ENCODE peak calls at places on chromosomes 1 and 21, in six cellular contexts. One of them, this sample, is unnamed. For H3K4me1, the result is how much of the 10 kb centered on the place peaks cover.

GRCh38 chr1:154906621-154907081 is 29.9 kb downstream of the PMVK start:
- DNase-seq in CD8-positive, alpha-beta memory T cell: no peak
- DNase-seq in adrenal gland: peak
- DNase-seq in cardiac muscle cell: peak
- DNase-seq in tibial nerve: no peak
- DNase-seq in Caco-2: no peak
- DNase-seq in this sample: no peak

GRCh38 chr1:44031900-44032817 is 897 bp upstream of the SLC6A9 start:
- DNase-seq in CD8-positive, alpha-beta memory T cell: no peak
- DNase-seq in adrenal gland: no peak
- DNase-seq in cardiac muscle cell: no peak
- DNase-seq in tibial nerve: no peak
- DNase-seq in Caco-2: peak
- DNase-seq in this sample: no peak

GRCh38 chr1:53291574-53291973 is 36.3 kb downstream of the LRP8 start:
- DNase-seq in CD8-positive, alpha-beta memory T cell: no peak
- DNase-seq in adrenal gland: no peak
- DNase-seq in cardiac muscle cell: no peak
- DNase-seq in tibial nerve: no peak
- DNase-seq in Caco-2: no peak
- DNase-seq in this sample: no peak

GRCh38 chr1:27727126-27727525 is 1.4 kb downstream of the FAM76A start:
- DNase-seq in CD8-positive, alpha-beta memory T cell: no peak
- DNase-seq in adrenal gland: no peak
- DNase-seq in cardiac muscle cell: peak
- DNase-seq in tibial nerve: no peak
- DNase-seq in Caco-2: no peak
- DNase-seq in this sample: no peak

GRCh38 chr1:231188768-231189167 is 26.9 kb downstream of the TRIM67 start:
- DNase-seq in CD8-positive, alpha-beta memory T cell: no peak
- DNase-seq in adrenal gland: no peak
- DNase-seq in cardiac muscle cell: no peak
- DNase-seq in tibial nerve: no peak
- DNase-seq in Caco-2: no peak
- DNase-seq in this sample: no peak

GRCh38 chr1:40659649-40659947 is 5.9 kb downstream of the RIMS3 start:
- DNase-seq in CD8-positive, alpha-beta memory T cell: no peak
- DNase-seq in adrenal gland: no peak
- DNase-seq in cardiac muscle cell: peak
- DNase-seq in tibial nerve: no peak
- DNase-seq in Caco-2: no peak
- DNase-seq in this sample: no peak

GRCh38 chr21:34967509-34968289 is 81.4 kb downstream of the RUNX1 start:
- DNase-seq in CD8-positive, alpha-beta memory T cell: no peak
- DNase-seq in adrenal gland: no peak
- DNase-seq in cardiac muscle cell: no peak
- DNase-seq in tibial nerve: no peak
- DNase-seq in Caco-2: no peak
- DNase-seq in this sample: no peak

GRCh38 chr21:34846214-34846575 is 177.4 kb downstream of the CLIC6 start:
- DNase-seq in CD8-positive, alpha-beta memory T cell: no peak
- DNase-seq in adrenal gland: no peak
- DNase-seq in cardiac muscle cell: no peak
- DNase-seq in tibial nerve: no peak
- DNase-seq in Caco-2: no peak
- DNase-seq in this sample: no peak

GRCh38 chr1:62285984-62286481 is 33.2 kb downstream of the KANK4 start:
- DNase-seq in CD8-positive, alpha-beta memory T cell: no peak
- DNase-seq in adrenal gland: no peak
- DNase-seq in cardiac muscle cell: no peak
- DNase-seq in tibial nerve: no peak
- DNase-seq in Caco-2: peak
- DNase-seq in this sample: no peak

GRCh38 chr1:243471754-243472725 is 216.2 kb downstream of the SDCCAG8 start:
- DNase-seq in CD8-positive, alpha-beta memory T cell: no peak
- DNase-seq in adrenal gland: no peak
- DNase-seq in cardiac muscle cell: no peak
- DNase-seq in tibial nerve: no peak
- DNase-seq in Caco-2: no peak
- DNase-seq in this sample: no peak

GRCh38 chr21:44510508-44511218 is 29.3 kb downstream of the KRTAP10-1 start:
- DNase-seq in CD8-positive, alpha-beta memory T cell: peak
- DNase-seq in adrenal gland: peak
- DNase-seq in cardiac muscle cell: peak
- DNase-seq in tibial nerve: no peak
- DNase-seq in Caco-2: peak
- DNase-seq in this sample: peak

GRCh38 chr21:41659791-41660560 is 106.9 kb downstream of the RIPK4 start:
- DNase-seq in CD8-positive, alpha-beta memory T cell: no peak
- DNase-seq in adrenal gland: no peak
- DNase-seq in cardiac muscle cell: peak
- DNase-seq in tibial nerve: peak
- DNase-seq in Caco-2: peak
- DNase-seq in this sample: no peak

GRCh38 chr1:208709981-208710380 is 465.8 kb upstream of the PLXNA2 start:
- DNase-seq in CD8-positive, alpha-beta memory T cell: no peak
- DNase-seq in adrenal gland: no peak
- DNase-seq in cardiac muscle cell: no peak
- DNase-seq in tibial nerve: no peak
- DNase-seq in Caco-2: no peak
- DNase-seq in this sample: no peak
- H3K4me1 ChIP-seq in CD8-positive, alpha-beta memory T cell: under half
- H3K4me1 ChIP-seq in adrenal gland: under half
- H3K4me1 ChIP-seq in cardiac muscle cell: under half
- H3K4me1 ChIP-seq in tibial nerve: under half
- H3K4me1 ChIP-seq in Caco-2: under half
- H3K4me1 ChIP-seq in this sample: under half

DNA sequence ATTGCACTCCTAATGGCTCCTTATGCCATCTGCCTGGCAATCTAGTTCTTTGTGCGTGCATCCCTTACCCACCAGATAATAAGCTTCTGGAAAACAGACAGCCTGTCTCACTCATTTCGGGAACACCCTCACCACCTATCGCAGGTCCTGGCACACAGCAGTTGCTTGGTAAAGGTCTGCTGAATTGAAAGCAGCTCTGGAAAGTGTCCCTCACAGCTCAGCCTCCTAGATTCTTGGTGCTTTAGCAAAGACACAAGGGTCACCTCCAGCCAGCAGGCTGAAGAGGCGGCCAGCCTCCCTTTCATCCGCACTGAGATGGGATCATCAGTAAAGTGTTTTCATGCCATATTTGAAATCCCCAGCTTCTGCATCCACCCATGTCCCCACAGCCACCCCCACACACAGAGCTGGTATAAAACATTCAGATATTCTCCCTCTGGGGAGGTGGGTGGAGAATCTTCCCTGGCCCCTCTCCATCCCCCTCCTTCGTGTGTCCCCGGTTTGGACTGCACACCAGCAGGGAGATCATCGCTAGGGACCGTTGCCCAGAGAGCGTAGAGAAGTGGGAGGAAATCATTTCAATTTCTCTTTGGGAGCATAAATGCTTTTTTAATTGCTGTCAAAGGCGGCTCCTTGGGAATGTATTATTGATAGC is 29.1 kb upstream of the ATP2B4 start:
- DNase-seq in CD8-positive, alpha-beta memory T cell: no peak
- DNase-seq in adrenal gland: no peak
- DNase-seq in cardiac muscle cell: no peak
- DNase-seq in tibial nerve: no peak
- DNase-seq in Caco-2: no peak
- DNase-seq in this sample: peak
- H3K4me3 ChIP-seq in CD8-positive, alpha-beta memory T cell: no peak
- H3K4me3 ChIP-seq in adrenal gland: no peak
- H3K4me3 ChIP-seq in cardiac muscle cell: no peak
- H3K4me3 ChIP-seq in tibial nerve: no peak
- H3K4me3 ChIP-seq in Caco-2: no peak
- H3K4me3 ChIP-seq in this sample: no peak

DNA sequence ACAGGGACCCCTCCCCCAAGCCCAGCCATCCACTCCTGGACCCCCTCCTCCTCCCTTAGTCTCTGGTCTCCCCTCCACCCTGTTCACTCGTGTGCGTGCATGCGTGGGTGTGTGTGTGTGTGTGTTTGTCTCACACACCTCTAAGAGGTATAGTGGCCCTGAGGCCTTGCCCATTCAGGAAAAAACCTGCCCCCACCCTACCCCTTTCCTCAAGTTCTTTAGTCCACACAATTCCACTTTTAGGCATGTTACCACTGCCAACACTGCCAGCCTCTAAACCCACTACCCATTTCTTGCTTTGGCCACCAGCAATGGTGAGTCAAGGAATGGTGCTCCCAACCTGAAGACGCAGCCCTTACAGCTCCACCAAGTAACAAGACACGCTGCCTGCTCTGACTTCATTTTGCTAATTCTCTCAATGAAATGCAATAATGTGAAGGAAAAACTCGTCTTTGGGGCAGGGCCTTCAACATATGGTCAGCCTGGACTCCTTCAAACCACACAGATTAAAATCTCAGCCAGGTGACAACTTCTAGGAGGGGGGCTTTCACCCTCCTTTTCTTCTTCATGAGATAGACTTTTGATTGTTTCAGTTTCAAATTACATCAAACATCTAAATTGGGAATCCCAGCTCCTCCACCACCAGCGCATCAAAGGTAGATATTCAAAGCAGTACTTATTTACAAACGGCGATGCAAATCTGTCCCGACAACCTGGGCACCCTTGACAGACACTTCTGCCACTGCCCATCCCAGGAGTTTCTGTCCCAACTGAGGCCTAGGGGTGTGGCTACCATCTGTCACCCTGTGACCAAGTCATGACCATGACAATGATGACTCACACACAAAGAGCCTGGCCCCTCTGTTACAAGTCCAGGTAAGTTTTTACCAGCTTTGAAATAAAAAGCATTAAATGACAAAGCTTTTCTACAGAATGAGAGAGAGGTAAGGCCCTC is 29.8 kb downstream of the SSBP3 start:
- DNase-seq in CD8-positive, alpha-beta memory T cell: no peak
- DNase-seq in adrenal gland: peak
- DNase-seq in cardiac muscle cell: no peak
- DNase-seq in tibial nerve: no peak
- DNase-seq in Caco-2: no peak
- DNase-seq in this sample: no peak
- H3K4me1 ChIP-seq in CD8-positive, alpha-beta memory T cell: half or more
- H3K4me1 ChIP-seq in adrenal gland: under half
- H3K4me1 ChIP-seq in cardiac muscle cell: half or more
- H3K4me1 ChIP-seq in tibial nerve: under half
- H3K4me1 ChIP-seq in Caco-2: under half
- H3K4me1 ChIP-seq in this sample: half or more

GRCh38 chr21:22575165-22575584 is 1577.0 kb downstream of the NCAM2 start:
- DNase-seq in CD8-positive, alpha-beta memory T cell: no peak
- DNase-seq in adrenal gland: no peak
- DNase-seq in cardiac muscle cell: no peak
- DNase-seq in tibial nerve: no peak
- DNase-seq in Caco-2: no peak
- DNase-seq in this sample: peak
- H3K4me3 ChIP-seq in CD8-positive, alpha-beta memory T cell: no peak
- H3K4me3 ChIP-seq in adrenal gland: no peak
- H3K4me3 ChIP-seq in cardiac muscle cell: peak
- H3K4me3 ChIP-seq in tibial nerve: no peak
- H3K4me3 ChIP-seq in Caco-2: no peak
- H3K4me3 ChIP-seq in this sample: no peak

DNA sequence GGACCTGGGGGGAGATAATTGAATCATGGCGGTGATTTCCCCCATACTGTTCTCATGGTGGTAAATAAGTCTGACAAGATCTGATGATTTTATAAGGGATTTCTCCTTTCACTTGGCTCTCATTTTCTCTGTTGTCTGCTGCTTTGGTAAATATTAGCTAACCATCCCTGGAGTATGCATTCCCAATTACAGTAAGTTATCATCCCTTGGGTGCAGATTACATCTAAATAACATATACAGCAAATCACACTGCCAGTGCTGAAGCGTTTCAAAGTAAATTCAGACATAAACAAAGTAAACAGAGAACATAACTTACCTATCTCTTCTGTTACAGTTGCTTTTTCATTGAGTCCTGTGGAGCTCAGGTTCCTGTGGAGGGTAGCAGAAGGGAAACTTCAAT is 38.6 kb upstream of the IGSF3 start:
- DNase-seq in CD8-positive, alpha-beta memory T cell: no peak
- DNase-seq in adrenal gland: no peak
- DNase-seq in cardiac muscle cell: no peak
- DNase-seq in tibial nerve: no peak
- DNase-seq in Caco-2: no peak
- DNase-seq in this sample: no peak
- H3K4me1 ChIP-seq in CD8-positive, alpha-beta memory T cell: under half
- H3K4me1 ChIP-seq in adrenal gland: under half
- H3K4me1 ChIP-seq in cardiac muscle cell: under half
- H3K4me1 ChIP-seq in tibial nerve: under half
- H3K4me1 ChIP-seq in Caco-2: under half
- H3K4me1 ChIP-seq in this sample: under half

DNA sequence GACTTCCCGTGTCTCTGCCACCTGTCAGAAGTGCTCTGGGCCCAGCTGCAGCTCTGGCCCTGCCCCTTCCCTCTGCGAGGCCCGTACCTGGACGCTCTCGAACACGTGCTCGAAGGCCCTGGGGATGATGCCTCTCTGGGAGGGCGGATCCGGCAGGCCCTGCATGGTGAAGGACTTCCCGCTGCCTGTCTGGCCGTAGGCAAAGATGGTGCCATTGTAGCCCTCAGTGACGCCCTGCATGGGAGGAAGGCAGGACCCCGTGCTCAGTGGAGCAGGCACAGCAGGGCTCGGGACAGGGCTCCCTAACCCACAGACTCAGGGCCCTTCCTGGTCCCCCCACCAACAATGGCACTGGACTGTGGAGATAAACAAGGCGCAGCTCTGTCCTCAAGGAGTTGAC is 2.4 kb downstream of the KIF17 start:
- DNase-seq in CD8-positive, alpha-beta memory T cell: no peak
- DNase-seq in adrenal gland: no peak
- DNase-seq in cardiac muscle cell: no peak
- DNase-seq in tibial nerve: no peak
- DNase-seq in Caco-2: no peak
- DNase-seq in this sample: no peak
- H3K4me3 ChIP-seq in CD8-positive, alpha-beta memory T cell: no peak
- H3K4me3 ChIP-seq in adrenal gland: no peak
- H3K4me3 ChIP-seq in cardiac muscle cell: no peak
- H3K4me3 ChIP-seq in tibial nerve: no peak
- H3K4me3 ChIP-seq in Caco-2: no peak
- H3K4me3 ChIP-seq in this sample: no peak

GRCh38 chr21:46092811-46093667 is 4.9 kb upstream of the COL6A2 start:
- DNase-seq in CD8-positive, alpha-beta memory T cell: no peak
- DNase-seq in adrenal gland: no peak
- DNase-seq in cardiac muscle cell: no peak
- DNase-seq in tibial nerve: no peak
- DNase-seq in Caco-2: no peak
- DNase-seq in this sample: no peak
- H3K4me1 ChIP-seq in CD8-positive, alpha-beta memory T cell: under half
- H3K4me1 ChIP-seq in adrenal gland: under half
- H3K4me1 ChIP-seq in cardiac muscle cell: under half
- H3K4me1 ChIP-seq in tibial nerve: under half
- H3K4me1 ChIP-seq in Caco-2: under half
- H3K4me1 ChIP-seq in this sample: under half